ENCODE peak calls at places on chromosomes 16 and 17, in five cellular contexts. One of them, this sample, is unnamed.

GRCh38 chr17:77526728-77527355 is 386.1 kb downstream of the SEC14L1 start:
- DNase-seq in ascending aorta: no peak
- DNase-seq in heart left ventricle: no peak
- DNase-seq in upper lobe of right lung: peak; percentile 45
- DNase-seq in AG04450: no peak
- DNase-seq in this sample: no peak

GRCh38 chr16:83348991-83349390 is 458.8 kb upstream of the HSBP1 start:
- DNase-seq in heart left ventricle: no peak
- DNase-seq in ascending aorta: no peak
- DNase-seq in upper lobe of right lung: no peak
- DNase-seq in AG04450: no peak
- DNase-seq in this sample: no peak

GRCh38 chr17:32998893-32999240 is 7.2 kb downstream of the SPACA3 start:
- DNase-seq in AG04450: no peak
- DNase-seq in upper lobe of right lung: no peak
- DNase-seq in ascending aorta: no peak
- DNase-seq in heart left ventricle: no peak
- DNase-seq in this sample: no peak

GRCh38 chr16:12314786-12315185 is 338.3 kb downstream of the SNX29 start:
- DNase-seq in AG04450: no peak
- DNase-seq in upper lobe of right lung: no peak
- DNase-seq in heart left ventricle: no peak
- DNase-seq in ascending aorta: no peak
- DNase-seq in this sample: no peak

GRCh38 chr17:1495265-1495664 is 2.8 kb upstream of the MYO1C start:
- DNase-seq in AG04450: no peak
- DNase-seq in heart left ventricle: peak; percentile 70
- DNase-seq in upper lobe of right lung: no peak
- DNase-seq in ascending aorta: peak; percentile 88
- DNase-seq in this sample: peak; percentile 70

GRCh38 chr17:38611070-38611786 is 5.5 kb upstream of the SRCIN1 start:
- DNase-seq in ascending aorta: no peak
- DNase-seq in AG04450: no peak
- DNase-seq in heart left ventricle: no peak
- DNase-seq in upper lobe of right lung: no peak
- DNase-seq in this sample: no peak

GRCh38 chr16:59905628-59906027 is 1171.5 kb upstream of the GOT2 start:
- DNase-seq in ascending aorta: no peak
- DNase-seq in AG04450: no peak
- DNase-seq in upper lobe of right lung: no peak
- DNase-seq in heart left ventricle: no peak
- DNase-seq in this sample: no peak

GRCh38 chr16:26701243-26701886 is 365.4 kb upstream of the C16orf82 start:
- DNase-seq in ascending aorta: no peak
- DNase-seq in heart left ventricle: no peak
- DNase-seq in AG04450: no peak
- DNase-seq in upper lobe of right lung: no peak
- DNase-seq in this sample: no peak

GRCh38 chr17:36935681-36936454 is 1.4 kb upstream of the LHX1 start:
- DNase-seq in heart left ventricle: no peak
- DNase-seq in upper lobe of right lung: no peak
- DNase-seq in AG04450: no peak
- DNase-seq in ascending aorta: no peak
- DNase-seq in this sample: no peak

GRCh38 chr16:84599528-84600202 is 18.2 kb downstream of the COTL1 start:
- DNase-seq in ascending aorta: peak; percentile 75
- DNase-seq in upper lobe of right lung: peak; percentile 89
- DNase-seq in heart left ventricle: peak; percentile 40
- DNase-seq in AG04450: peak; percentile 45
- DNase-seq in this sample: peak; percentile 63

GRCh38 chr17:81869221-81870154 is 1.6 kb downstream of the ARHGDIA start:
- DNase-seq in heart left ventricle: no peak
- DNase-seq in ascending aorta: no peak
- DNase-seq in AG04450: no peak
- DNase-seq in upper lobe of right lung: peak; percentile 70
- DNase-seq in this sample: no peak

GRCh38 chr17:18141210-18141803 is 32.8 kb downstream of the MYO15A start:
- DNase-seq in heart left ventricle: peak; percentile 27
- DNase-seq in AG04450: no peak
- DNase-seq in ascending aorta: no peak
- DNase-seq in upper lobe of right lung: no peak
- DNase-seq in this sample: no peak

GRCh38 chr16:88685156-88686061 is 898 bp downstream of the SNAI3 start:
- DNase-seq in heart left ventricle: no peak
- DNase-seq in AG04450: no peak
- DNase-seq in ascending aorta: no peak
- DNase-seq in upper lobe of right lung: peak; percentile 75
- DNase-seq in this sample: no peak

GRCh38 chr16:27690604-27691003 is 140.7 kb downstream of the KATNIP start:
- DNase-seq in upper lobe of right lung: peak; percentile 57
- DNase-seq in AG04450: no peak
- DNase-seq in ascending aorta: peak; percentile 42
- DNase-seq in heart left ventricle: no peak
- DNase-seq in this sample: no peak

GRCh38 chr16:86029131-86029741 is 130.3 kb downstream of the IRF8 start:
- DNase-seq in upper lobe of right lung: peak; percentile 62
- DNase-seq in heart left ventricle: peak; percentile 51
- DNase-seq in ascending aorta: no peak
- DNase-seq in AG04450: peak; percentile 36
- DNase-seq in this sample: peak; percentile 38

GRCh38 chr17:50028207-50029120 is 27.4 kb upstream of the ITGA3 start:
- DNase-seq in upper lobe of right lung: peak; percentile 79
- DNase-seq in heart left ventricle: no peak
- DNase-seq in ascending aorta: peak; percentile 78
- DNase-seq in AG04450: no peak
- DNase-seq in this sample: no peak

GRCh38 chr17:67056746-67057490 is 12.6 kb downstream of the CACNG1 start:
- DNase-seq in ascending aorta: peak; percentile 19
- DNase-seq in upper lobe of right lung: no peak
- DNase-seq in heart left ventricle: no peak
- DNase-seq in AG04450: no peak
- DNase-seq in this sample: no peak

GRCh38 chr17:55454906-55455474 is 33.4 kb upstream of the MMD start:
- DNase-seq in ascending aorta: no peak
- DNase-seq in AG04450: peak; percentile 90
- DNase-seq in upper lobe of right lung: no peak
- DNase-seq in heart left ventricle: no peak
- DNase-seq in this sample: no peak

GRCh38 chr16:5900046-5900445 is 802.5 kb upstream of the EEF2KMT start:
- DNase-seq in ascending aorta: no peak
- DNase-seq in heart left ventricle: no peak
- DNase-seq in upper lobe of right lung: no peak
- DNase-seq in AG04450: no peak
- DNase-seq in this sample: no peak

GRCh38 chr17:7348478-7349242 is 3.3 kb upstream of the KCTD11 start:
- DNase-seq in AG04450: no peak
- DNase-seq in upper lobe of right lung: peak; percentile 67
- DNase-seq in heart left ventricle: no peak
- DNase-seq in ascending aorta: no peak
- DNase-seq in this sample: no peak

GRCh38 chr17:5785343-5785742 is 201.0 kb upstream of the NLRP1 start:
- DNase-seq in upper lobe of right lung: no peak
- DNase-seq in heart left ventricle: no peak
- DNase-seq in AG04450: no peak
- DNase-seq in ascending aorta: no peak
- DNase-seq in this sample: no peak

GRCh38 chr17:39704821-39705551 is 5.1 kb downstream of the ERBB2 start:
- DNase-seq in heart left ventricle: no peak
- DNase-seq in ascending aorta: peak; percentile 83
- DNase-seq in AG04450: no peak
- DNase-seq in upper lobe of right lung: no peak
- DNase-seq in this sample: no peak

GRCh38 chr17:57940653-57941329 is 14.4 kb downstream of the CUEDC1 start:
- DNase-seq in upper lobe of right lung: no peak
- DNase-seq in ascending aorta: no peak
- DNase-seq in AG04450: no peak
- DNase-seq in heart left ventricle: no peak
- DNase-seq in this sample: no peak

GRCh38 chr16:12239953-12240485 is 263.5 kb downstream of the SNX29 start:
- DNase-seq in upper lobe of right lung: no peak
- DNase-seq in heart left ventricle: no peak
- DNase-seq in ascending aorta: no peak
- DNase-seq in AG04450: no peak
- DNase-seq in this sample: no peak

GRCh38 chr17:82031885-82032627 is 578 bp downstream of the RAC3 start:
- DNase-seq in heart left ventricle: no peak
- DNase-seq in upper lobe of right lung: no peak
- DNase-seq in AG04450: no peak
- DNase-seq in ascending aorta: no peak
- DNase-seq in this sample: no peak

GRCh38 chr16:55401036-55401435 is 77.0 kb downstream of the IRX6 start:
- DNase-seq in ascending aorta: no peak
- DNase-seq in AG04450: no peak
- DNase-seq in upper lobe of right lung: no peak
- DNase-seq in heart left ventricle: no peak
- DNase-seq in this sample: no peak

GRCh38 chr17:56028837-56029236 is 124.4 kb upstream of the ANKFN1 start:
- DNase-seq in AG04450: no peak
- DNase-seq in heart left ventricle: no peak
- DNase-seq in upper lobe of right lung: no peak
- DNase-seq in ascending aorta: no peak
- DNase-seq in this sample: no peak

GRCh38 chr17:33241390-33241789 is 51.7 kb downstream of the ASIC2 start:
- DNase-seq in upper lobe of right lung: no peak
- DNase-seq in AG04450: no peak
- DNase-seq in ascending aorta: no peak
- DNase-seq in heart left ventricle: no peak
- DNase-seq in this sample: no peak

GRCh38 chr16:56841233-56841632 is 23.8 kb upstream of the SLC12A3 start:
- DNase-seq in ascending aorta: no peak
- DNase-seq in upper lobe of right lung: no peak
- DNase-seq in heart left ventricle: no peak
- DNase-seq in AG04450: no peak
- DNase-seq in this sample: no peak

GRCh38 chr17:45052052-45052772 is 780 bp upstream of the DCAKD start:
- DNase-seq in ascending aorta: peak; percentile 71
- DNase-seq in upper lobe of right lung: no peak
- DNase-seq in heart left ventricle: peak; percentile 58
- DNase-seq in AG04450: no peak
- DNase-seq in this sample: no peak

GRCh38 chr17:29931253-29931932 is 1.4 kb upstream of the SSH2 start:
- DNase-seq in heart left ventricle: peak; percentile 69
- DNase-seq in ascending aorta: peak; percentile 74
- DNase-seq in AG04450: peak; percentile 51
- DNase-seq in upper lobe of right lung: peak; percentile 68
- DNase-seq in this sample: peak; percentile 43

GRCh38 chr17:29929544-29930398 is at the start of gene SSH2:
- DNase-seq in ascending aorta: peak; percentile 87
- DNase-seq in heart left ventricle: peak; percentile 88
- DNase-seq in AG04450: peak; percentile 47
- DNase-seq in upper lobe of right lung: peak; percentile 96
- DNase-seq in this sample: peak; percentile 89

GRCh38 chr17:29930399-29931010 is 477 bp upstream of the SSH2 start:
- DNase-seq in ascending aorta: no peak
- DNase-seq in heart left ventricle: no peak
- DNase-seq in upper lobe of right lung: no peak
- DNase-seq in AG04450: no peak
- DNase-seq in this sample: no peak

GRCh38 chr17:29936724-29937123 is 4.7 kb upstream of the EFCAB5 start:
- DNase-seq in heart left ventricle: no peak
- DNase-seq in ascending aorta: no peak
- DNase-seq in AG04450: no peak
- DNase-seq in upper lobe of right lung: no peak
- DNase-seq in this sample: no peak

DNA sequence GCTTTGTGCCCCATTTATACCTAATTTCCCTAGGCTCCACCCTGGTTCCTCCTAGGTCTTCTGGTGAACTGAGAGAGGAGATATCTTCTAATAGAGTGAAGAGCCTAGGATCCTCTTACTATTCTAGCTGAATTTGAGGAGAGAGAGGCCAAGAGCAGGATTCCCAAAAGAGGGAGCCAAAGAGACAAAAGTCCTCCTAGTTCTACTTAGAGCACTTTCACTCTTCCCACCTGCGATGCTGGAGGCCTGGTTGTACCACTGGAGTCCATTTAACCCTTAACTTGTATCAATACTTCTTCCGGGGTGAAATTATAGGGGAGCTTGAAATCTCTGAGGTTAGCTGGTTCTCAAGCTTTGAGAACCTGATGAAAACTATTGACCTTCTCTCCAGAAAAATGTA is 3.4 kb upstream of the SSH2 start:
- DNase-seq in upper lobe of right lung: no peak
- DNase-seq in AG04450: no peak
- DNase-seq in ascending aorta: no peak
- DNase-seq in heart left ventricle: no peak
- DNase-seq in this sample: no peak
- TF ChIP-seq CTCF in upper lobe of right lung: no peak
- TF ChIP-seq CTCF in AG04450: peak; percentile 61
- TF ChIP-seq CTCF in ascending aorta: peak; percentile 7
- TF ChIP-seq CTCF in heart left ventricle: no peak
- TF ChIP-seq CTCF in this sample: no peak

GRCh38 chr17:76500074-76500744 is 1.0 kb downstream of the RHBDF2 start:
- DNase-seq in upper lobe of right lung: no peak
- DNase-seq in heart left ventricle: no peak
- DNase-seq in AG04450: no peak
- DNase-seq in ascending aorta: no peak
- DNase-seq in this sample: no peak
- H3K27me3 ChIP-seq in upper lobe of right lung: no peaks in the 10 kb centered on the region
- H3K27me3 ChIP-seq in heart left ventricle: no peaks in the 10 kb centered on the region
- H3K27me3 ChIP-seq in AG04450: no peaks in the 10 kb centered on the region
- H3K27me3 ChIP-seq in ascending aorta: no peaks in the 10 kb centered on the region
- H3K27me3 ChIP-seq in this sample: no peaks in the 10 kb centered on the region

GRCh38 chr16:10188236-10188635 is 6.0 kb upstream of the GRIN2A start:
- DNase-seq in upper lobe of right lung: no peak
- DNase-seq in ascending aorta: no peak
- DNase-seq in heart left ventricle: no peak
- DNase-seq in AG04450: no peak
- DNase-seq in this sample: no peak
- TF ChIP-seq CTCF in upper lobe of right lung: no peak
- TF ChIP-seq CTCF in ascending aorta: no peak
- TF ChIP-seq CTCF in heart left ventricle: no peak
- TF ChIP-seq CTCF in AG04450: no peak
- TF ChIP-seq CTCF in this sample: no peak

GRCh38 chr16:1102333-1102700 is 6.3 kb upstream of the C1QTNF8 start:
- DNase-seq in upper lobe of right lung: no peak
- DNase-seq in heart left ventricle: no peak
- DNase-seq in ascending aorta: no peak
- DNase-seq in AG04450: no peak
- DNase-seq in this sample: no peak
- H3K27me3 ChIP-seq in upper lobe of right lung: peaks cover 50% of the 10 kb centered on the region
- H3K27me3 ChIP-seq in heart left ventricle: peaks cover 19% of the 10 kb centered on the region
- H3K27me3 ChIP-seq in ascending aorta: peaks cover 10% of the 10 kb centered on the region
- H3K27me3 ChIP-seq in AG04450: no peaks in the 10 kb centered on the region
- H3K27me3 ChIP-seq in this sample: peaks cover 91% of the 10 kb centered on the region

GRCh38 chr17:75893305-75894048 is 3.3 kb downstream of the TRIM65 start:
- DNase-seq in AG04450: no peak
- DNase-seq in upper lobe of right lung: no peak
- DNase-seq in ascending aorta: no peak
- DNase-seq in heart left ventricle: no peak
- DNase-seq in this sample: no peak
- TF ChIP-seq CTCF in AG04450: no peak
- TF ChIP-seq CTCF in upper lobe of right lung: no peak
- TF ChIP-seq CTCF in ascending aorta: no peak
- TF ChIP-seq CTCF in heart left ventricle: no peak
- TF ChIP-seq CTCF in this sample: no peak

GRCh38 chr17:72413077-72414031 is 292.5 kb downstream of the SOX9 start:
- DNase-seq in AG04450: no peak
- DNase-seq in heart left ventricle: no peak
- DNase-seq in ascending aorta: no peak
- DNase-seq in upper lobe of right lung: no peak
- DNase-seq in this sample: no peak
- H3K27me3 ChIP-seq in AG04450: no peaks in the 10 kb centered on the region
- H3K27me3 ChIP-seq in heart left ventricle: no peaks in the 10 kb centered on the region
- H3K27me3 ChIP-seq in ascending aorta: no peaks in the 10 kb centered on the region
- H3K27me3 ChIP-seq in upper lobe of right lung: no peaks in the 10 kb centered on the region
- H3K27me3 ChIP-seq in this sample: peaks cover 59% of the 10 kb centered on the region

GRCh38 chr17:34527908-34528470 is 51.4 kb upstream of the TMEM132E start:
- DNase-seq in upper lobe of right lung: no peak
- DNase-seq in AG04450: no peak
- DNase-seq in ascending aorta: no peak
- DNase-seq in heart left ventricle: no peak
- DNase-seq in this sample: no peak
- TF ChIP-seq CTCF in upper lobe of right lung: no peak
- TF ChIP-seq CTCF in AG04450: no peak
- TF ChIP-seq CTCF in ascending aorta: no peak
- TF ChIP-seq CTCF in heart left ventricle: no peak
- TF ChIP-seq CTCF in this sample: no peak